ENCODE peak calls at places on chromosomes 3 and 15, in four cellular contexts. T is AG04450; R is effector memory CD4-positive, alpha-beta T cell; E is BJ. Z is an unnamed sample.

GRCh38 chr3:170717410-170718402 is 131.8 kb upstream of the SLC7A14 start:
- DNase-seq in T (no peak), R (no peak), E (no peak), Z (no peak)

GRCh38 chr3:18236726-18237125 is 188.4 kb downstream of the SATB1 start:
- DNase-seq in T (no peak), R (no peak), E (no peak), Z (no peak)

GRCh38 chr3:46538803-46539442 is 27.2 kb downstream of the LRRC2 start:
- DNase-seq in T (no peak), R (peak; percentile 75), E (no peak), Z (peak; percentile 52)

GRCh38 chr3:113600418-113601185 is 68.2 kb downstream of the SIDT1 start:
- DNase-seq in T (no peak), R (no peak), E (no peak), Z (no peak)

GRCh38 chr3:40024526-40024925 is 215.1 kb downstream of the MYRIP start:
- DNase-seq in T (no peak), R (no peak), E (no peak), Z (no peak)

GRCh38 chr15:30036304-30036703 is 46.5 kb upstream of the GOLGA8J start:
- DNase-seq in T (no peak), R (no peak), E (no peak), Z (no peak)

GRCh38 chr15:38652998-38653397 is 88.4 kb upstream of the RASGRP1 start:
- DNase-seq in T (no peak), R (peak; percentile 63), E (no peak), Z (no peak)

GRCh38 chr3:105351821-105352220 is 14.9 kb upstream of the ALCAM start:
- DNase-seq in T (no peak), R (no peak), E (no peak), Z (no peak)

GRCh38 chr3:14490831-14491230 is 49.3 kb downstream of the GRIP2 start:
- DNase-seq in T (no peak), R (no peak), E (no peak), Z (no peak)

GRCh38 chr15:90675464-90675863 is 41.7 kb upstream of the BLM start:
- DNase-seq in T (no peak), R (no peak), E (no peak), Z (no peak)

GRCh38 chr15:53160092-53160704 is 370.1 kb upstream of the ONECUT1 start:
- DNase-seq in T (no peak), R (no peak), E (no peak), Z (no peak)

GRCh38 chr3:132117642-132118041 is 82.8 kb upstream of the CPNE4 start:
- DNase-seq in T (no peak), R (no peak), E (no peak), Z (no peak)

GRCh38 chr3:124826703-124827102 is 60.5 kb downstream of the ITGB5 start:
- DNase-seq in T (peak; percentile 84), R (no peak), E (no peak), Z (peak; percentile 58)

GRCh38 chr3:64028754-64029153 is 5.5 kb upstream of the PSMD6 start:
- DNase-seq in T (no peak), R (no peak), E (no peak), Z (no peak)

GRCh38 chr3:13208706-13209295 is 135.6 kb upstream of the IQSEC1 start:
- DNase-seq in T (no peak), R (no peak), E (no peak), Z (no peak)

GRCh38 chr3:122890077-122890484 is 95.2 kb downstream of the SLC49A4 start:
- DNase-seq in T (peak; percentile 4), R (no peak), E (no peak), Z (peak; percentile 74)

GRCh38 chr15:92638291-92638708 is 17.3 kb downstream of the FAM174B start:
- DNase-seq in T (peak; percentile 59), R (no peak), E (peak; percentile 12), Z (no peak)

GRCh38 chr3:13119471-13120220 is 46.4 kb upstream of the IQSEC1 start:
- DNase-seq in T (no peak), R (no peak), E (no peak), Z (no peak)

GRCh38 chr3:198107840-198108734 is 148.1 kb downstream of the LMLN start:
- DNase-seq in T (peak; percentile 3), R (no peak), E (no peak), Z (no peak)

GRCh38 chr3:89628856-89629255 is 521.4 kb downstream of the EPHA3 start:
- DNase-seq in T (no peak), R (no peak), E (no peak), Z (no peak)

DNA sequence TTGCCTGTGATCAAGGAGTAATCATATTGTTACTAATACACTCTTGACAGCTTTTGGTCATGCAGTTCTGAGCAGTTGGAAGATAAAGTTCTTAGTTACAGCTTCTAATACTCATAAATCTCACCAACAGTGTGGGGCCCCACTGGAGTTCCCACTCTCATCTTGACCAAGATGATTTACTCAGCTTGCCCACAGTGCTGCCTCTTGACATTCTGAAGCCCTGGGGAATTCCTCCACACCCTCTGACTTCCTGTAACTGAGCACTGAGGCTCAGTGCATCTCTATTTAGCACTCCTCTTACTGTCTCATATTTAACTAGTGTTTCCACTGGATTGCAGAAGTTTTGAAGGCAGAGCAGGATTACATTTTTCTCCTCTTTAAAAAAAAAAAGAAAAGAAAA is 1.9 kb upstream of the ARL6IP5 start:
- DNase-seq in T (no peak), R (peak; percentile 56), E (no peak), Z (peak; percentile 92)
- H3K4me3 ChIP-seq in T (no peak overlapping the region), R (no peak overlapping the region), E (no peak overlapping the region), Z (no peak overlapping the region)

GRCh38 chr3:151135548-151136337 is 50.3 kb downstream of the MED12L start:
- DNase-seq in T (no peak), R (peak; percentile 4), E (no peak), Z (no peak)
- H3K4me3 ChIP-seq in T (no peak overlapping the region), R (no peak overlapping the region), E (no peak overlapping the region), Z (no peak overlapping the region)

GRCh38 chr3:10457560-10457959 is 47.8 kb downstream of the ATP2B2 start:
- DNase-seq in T (no peak), R (no peak), E (no peak), Z (no peak)
- H3K4me3 ChIP-seq in T (no peak overlapping the region), R (no peak overlapping the region), E (no peak overlapping the region), Z (no peak overlapping the region)

GRCh38 chr3:49926117-49926728 is 3.4 kb downstream of the MON1A start:
- DNase-seq in T (no peak), R (no peak), E (no peak), Z (no peak)

GRCh38 chr3:49930241-49930690 is 655 bp upstream of the MON1A start:
- DNase-seq in T (no peak), R (no peak), E (no peak), Z (no peak)

GRCh38 chr3:49929333-49930240 is at the start of gene MON1A:
- DNase-seq in T (peak; percentile 55), R (peak; percentile 84), E (peak; percentile 52), Z (peak; percentile 57)

GRCh38 chr3:49927798-49928197 is 1.8 kb downstream of the MON1A start:
- DNase-seq in T (no peak), R (no peak), E (no peak), Z (no peak)

DNA sequence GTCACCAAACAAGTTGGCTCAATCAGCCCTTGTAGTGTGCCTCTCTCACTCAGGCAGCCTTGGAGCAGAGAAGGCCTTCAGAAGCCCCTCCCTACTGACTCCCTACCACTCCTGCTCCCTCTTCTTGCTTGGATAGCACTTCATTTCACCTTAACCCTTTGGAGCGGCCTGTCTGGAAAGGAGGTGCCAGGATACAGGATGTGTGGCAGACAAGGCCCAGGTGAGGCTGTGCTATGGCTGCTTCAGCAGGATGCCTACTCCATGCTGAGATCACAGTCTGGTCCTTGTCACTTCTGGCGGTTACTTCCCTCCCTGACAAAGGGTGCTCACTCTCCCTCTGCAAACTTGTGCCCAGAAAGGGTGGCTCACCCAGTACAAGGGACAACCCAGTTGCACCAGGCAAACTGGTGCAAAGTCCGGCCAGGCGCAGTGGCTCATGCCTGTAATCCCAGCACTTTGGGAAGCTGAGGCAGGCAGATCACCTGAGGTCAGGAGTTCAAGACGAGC is 1.0 kb downstream of the MON1A start:
- DNase-seq in T (no peak), R (no peak), E (no peak), Z (no peak)
- H3K4me3 ChIP-seq in T (peak overlapping the region; percentile 22), R (no peak overlapping the region), E (no peak overlapping the region), Z (peak overlapping the region; percentile 88)

DNA sequence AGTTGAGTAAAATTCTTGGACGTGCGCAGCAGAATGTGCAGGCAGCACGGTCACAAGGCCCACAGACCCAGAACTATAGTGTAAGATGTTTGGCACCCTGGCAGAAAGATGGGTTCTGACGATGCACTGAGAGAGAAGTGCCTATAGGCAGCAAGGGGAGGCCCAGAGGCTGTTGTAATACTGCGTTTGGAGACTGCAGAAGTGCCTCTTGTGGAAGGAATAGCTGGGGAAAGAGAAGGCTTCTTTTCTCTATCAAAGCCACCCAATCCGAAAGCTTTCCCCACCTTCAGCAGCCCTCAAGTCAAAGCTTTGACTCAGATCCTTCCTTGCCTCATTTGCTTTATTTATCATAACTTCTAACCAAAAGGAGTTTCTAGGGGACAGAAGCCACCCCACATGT is 5.2 kb upstream of the SIN3A start:
- DNase-seq in T (no peak), R (no peak), E (no peak), Z (no peak)
- H3K4me3 ChIP-seq in T (peak overlapping the region; percentile 85), R (no peak overlapping the region), E (peak overlapping the region; percentile 59), Z (peak overlapping the region; percentile 94)

GRCh38 chr3:43906847-43907507 is 216.2 kb downstream of the ABHD5 start:
- DNase-seq in T (no peak), R (no peak), E (no peak), Z (no peak)
- H3K4me3 ChIP-seq in T (no peak overlapping the region), R (no peak overlapping the region), E (no peak overlapping the region), Z (no peak overlapping the region)

GRCh38 chr15:101487060-101487459 is 2.4 kb downstream of the PCSK6 start:
- DNase-seq in T (no peak), R (no peak), E (no peak), Z (no peak)

GRCh38 chr15:101489236-101489632 is 273 bp downstream of the PCSK6 start:
- DNase-seq in T (no peak), R (no peak), E (no peak), Z (no peak)

GRCh38 chr15:101489633-101490407 is at the start of gene PCSK6:
- DNase-seq in T (no peak), R (no peak), E (no peak), Z (no peak)

GRCh38 chr15:101490408-101490891 is 943 bp upstream of the PCSK6 start:
- DNase-seq in T (no peak), R (no peak), E (no peak), Z (no peak)

DNA sequence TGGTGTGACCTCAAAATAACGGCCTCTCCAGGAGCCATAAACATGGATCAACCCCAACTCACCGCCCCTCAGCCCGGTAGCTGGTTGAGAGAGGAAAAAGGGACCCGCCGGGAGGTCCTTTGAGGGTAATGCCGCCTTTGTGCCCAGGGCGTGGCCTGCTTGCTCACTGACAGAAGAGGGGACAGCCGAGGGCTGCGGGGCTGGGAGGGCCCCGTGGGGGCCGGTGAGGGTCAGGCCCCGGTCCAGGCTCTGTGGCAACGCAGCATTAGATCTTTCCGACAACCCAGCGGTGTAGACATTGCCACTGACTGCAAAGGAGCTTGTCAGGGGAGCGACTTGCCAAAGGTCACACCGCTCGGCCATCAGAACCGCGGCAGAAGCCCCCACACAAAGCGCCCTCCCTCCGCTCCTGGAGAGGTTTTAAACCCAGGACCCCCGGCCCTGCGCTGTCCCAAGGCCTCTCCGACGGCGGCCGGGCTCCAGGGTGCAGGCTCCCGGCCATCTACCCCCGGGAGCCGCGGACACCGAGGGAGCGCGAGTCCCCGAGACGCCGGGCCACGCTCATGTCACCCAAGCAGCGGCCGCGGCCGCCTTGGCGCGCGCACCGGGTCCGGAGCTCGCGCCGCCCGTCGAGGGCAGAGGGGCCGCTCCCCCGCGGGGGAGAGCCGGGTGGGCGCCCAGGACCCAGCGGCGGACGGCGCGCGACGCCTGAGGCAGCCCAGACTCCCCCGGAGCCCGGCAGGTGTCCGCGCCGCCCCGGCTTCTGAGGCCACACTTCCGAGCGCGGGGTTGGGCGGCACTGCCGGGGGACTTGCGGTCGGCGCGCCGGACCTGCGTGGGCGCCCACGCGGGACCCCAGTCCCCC is 975 bp downstream of the PCSK6 start:
- DNase-seq in T (no peak), R (no peak), E (no peak), Z (no peak)
- H3K4me3 ChIP-seq in T (no peak overlapping the region), R (no peak overlapping the region), E (no peak overlapping the region), Z (no peak overlapping the region)